ENCODE peak calls at places on chromosomes 11 and 22, in six cellular contexts. U is mesenchymal stem cell, P is H9, I is IMR-90, F is trophoblast cell, V is H1. T is an unnamed sample.
A peak's percentile ranks its signal among the peaks of the same experiment; 100 is the strongest.

GRCh38 chr22:37716708-37717107 is 19.9 kb downstream of the TRIOBP start:
- DNase-seq in U (peak; percentile 75), P (no peak), I (peak; percentile 33), F (no peak), V (no peak), T (no peak)

GRCh38 chr22:39526736-39527171 is 5.8 kb downstream of the RPS19BP1 start:
- DNase-seq in U (peak; percentile 20), P (no peak), I (no peak), F (no peak), V (no peak), T (no peak)

GRCh38 chr22:35457729-35458546 is 58.0 kb downstream of the MCM5 start:
- DNase-seq in U (no peak), P (no peak), I (peak; percentile 34), F (no peak), V (no peak), T (no peak)

GRCh38 chr11:118241191-118242098 is 10.7 kb downstream of the MPZL3 start:
- DNase-seq in U (peak; percentile 10), P (no peak), I (no peak), F (peak; percentile 34), V (no peak), T (no peak)

GRCh38 chr11:15807827-15808226 is 548.5 kb downstream of the SOX6 start:
- DNase-seq in U (no peak), P (no peak), I (no peak), F (no peak), V (no peak), T (no peak)

GRCh38 chr11:79080506-79080905 is 360.3 kb downstream of the TENM4 start:
- DNase-seq in U (no peak), P (no peak), I (peak; percentile 22), F (no peak), V (no peak), T (no peak)

GRCh38 chr11:44708063-44708462 is 18.7 kb upstream of the TSPAN18 start:
- DNase-seq in U (no peak), P (no peak), I (no peak), F (no peak), V (no peak), T (no peak)

GRCh38 chr22:40033586-40034380 is 39.0 kb downstream of the FAM83F start:
- DNase-seq in U (no peak), P (no peak), I (no peak), F (no peak), V (no peak), T (no peak)

GRCh38 chr11:122850076-122850631 is 11.9 kb downstream of the CRTAM start:
- DNase-seq in U (peak; percentile 68), P (peak; percentile 34), I (peak; percentile 57), F (peak; percentile 68), V (no peak), T (no peak)

GRCh38 chr11:67644042-67644441 is 4.5 kb upstream of the TBX10 start:
- DNase-seq in U (no peak), P (peak; percentile 48), I (no peak), F (no peak), V (no peak), T (no peak)

GRCh38 chr11:96761451-96761850 is 371.6 kb downstream of the JRKL start:
- DNase-seq in U (no peak), P (no peak), I (no peak), F (no peak), V (no peak), T (no peak)
- H2AK5ac ChIP-seq in U (no peak overlapping the region), P (no peak overlapping the region), I (no peak overlapping the region), F (no peak overlapping the region), V (no peak overlapping the region), T (no peak overlapping the region)

DNA sequence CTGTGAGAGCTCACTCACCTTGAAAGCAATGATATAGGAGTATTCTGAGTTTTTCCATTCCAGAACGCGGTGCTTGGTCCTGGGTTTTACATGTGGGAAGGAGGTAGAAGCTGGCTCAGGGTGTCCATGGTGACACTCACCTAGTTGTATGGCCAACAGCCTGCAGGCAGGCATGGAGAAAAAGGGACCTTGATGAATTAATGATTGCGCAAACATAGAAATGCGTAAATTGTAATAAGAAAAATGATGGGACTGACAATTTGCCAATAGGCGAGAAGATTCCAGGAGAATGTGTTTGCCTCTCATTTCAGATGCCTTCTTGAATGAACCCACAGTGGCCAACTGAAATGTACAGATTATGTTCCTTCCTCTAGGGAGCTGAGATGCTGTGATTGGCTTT is 53.4 kb upstream of the MYO18B start:
- DNase-seq in U (no peak), P (no peak), I (no peak), F (peak; percentile 26), V (no peak), T (no peak)
- H3K14ac ChIP-seq in U (no peak overlapping the region), P (no peak overlapping the region), I (no peak overlapping the region), F (no peak overlapping the region), V (no peak overlapping the region), T (no peak overlapping the region)

GRCh38 chr11:324131-324530 is 3.5 kb upstream of the IFITM3 start:
- DNase-seq in U (peak; percentile 13), P (no peak), I (no peak), F (no peak), V (no peak), T (no peak)

GRCh38 chr11:326592-326841 is 5.9 kb upstream of the IFITM3 start:
- DNase-seq in U (no peak), P (no peak), I (no peak), F (no peak), V (no peak), T (no peak)

GRCh38 chr11:327581-327923 is 6.9 kb upstream of the IFITM3 start:
- DNase-seq in U (no peak), P (no peak), I (no peak), F (no peak), V (no peak), T (no peak)

GRCh38 chr11:326842-327580 is 6.4 kb upstream of the IFITM3 start:
- DNase-seq in U (peak; percentile 51), P (no peak), I (peak; percentile 42), F (no peak), V (no peak), T (no peak)

DNA sequence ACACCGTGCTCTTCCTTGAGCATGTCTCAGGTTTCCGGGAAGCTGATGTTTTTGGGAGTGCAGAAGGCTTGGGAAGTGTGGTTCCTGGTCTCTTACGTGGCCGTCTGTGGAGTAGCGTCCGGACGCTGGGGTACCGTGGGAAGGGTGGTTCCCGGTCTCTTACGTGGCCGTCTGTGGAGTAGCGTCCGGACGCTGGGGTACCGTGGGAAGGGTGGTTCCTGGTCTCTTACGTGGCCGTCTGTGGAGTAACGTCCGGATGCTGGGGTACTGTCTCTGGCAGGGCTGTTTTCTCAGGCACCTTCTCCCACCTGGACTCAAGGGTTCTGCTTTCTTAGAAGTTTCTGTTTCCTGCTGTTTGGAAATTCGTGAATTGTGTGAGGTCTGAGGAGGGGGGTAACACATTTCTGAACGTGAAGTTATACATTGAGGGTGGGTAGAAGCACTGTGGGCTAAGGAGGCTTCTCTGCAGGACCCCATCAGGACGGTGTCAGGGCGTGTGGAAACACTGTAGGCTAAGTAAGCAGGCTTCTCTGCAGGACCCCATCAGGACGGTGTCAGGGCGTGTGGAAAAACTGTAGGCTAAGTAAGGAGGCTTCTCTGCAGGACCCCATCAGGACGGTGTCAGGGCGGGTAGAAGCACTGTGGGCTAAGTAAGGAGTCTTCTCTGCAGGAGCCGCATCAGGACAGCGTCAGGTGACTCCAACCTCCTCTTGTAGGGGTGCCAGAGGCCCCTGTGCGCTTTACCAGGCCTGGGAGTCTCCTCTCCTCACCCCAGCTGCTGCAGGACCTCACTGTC is 5.3 kb upstream of the IFITM3 start:
- DNase-seq in U (no peak), P (peak; percentile 26), I (no peak), F (no peak), V (no peak), T (no peak)
- H2BK120ac ChIP-seq in U (peak overlapping the region; percentile 73), P (no peak overlapping the region), I (no peak overlapping the region), F (no peak overlapping the region), V (no peak overlapping the region), T (peak overlapping the region; percentile 76)

GRCh38 chr11:62771144-62772021 is at the start of gene TAF6L:
- DNase-seq in U (peak; percentile 99), P (peak; percentile 98), I (peak; percentile 95), F (peak; percentile 97), V (peak; percentile 75), T (peak; percentile 94)
- H2AK5ac ChIP-seq in U (peak within 1 kb of the TSS; percentile 30), P (no peak within 1 kb of the TSS), I (peak within 1 kb of the TSS; percentile 85), F (peak within 1 kb of the TSS; percentile 49), V (peak within 1 kb of the TSS; percentile 79), T (peak within 1 kb of the TSS; percentile 20)

GRCh38 chr11:45773271-45774022 is 31.5 kb upstream of the SLC35C1 start:
- DNase-seq in U (no peak), P (no peak), I (no peak), F (no peak), V (no peak), T (no peak)
- H3K14ac ChIP-seq in U (no peak overlapping the region), P (no peak overlapping the region), I (no peak overlapping the region), F (no peak overlapping the region), V (no peak overlapping the region), T (no peak overlapping the region)